ENCODE peak calls at places on chromosomes 3 and 15, in eight cellular contexts. T is neural progenitor cell; Q is IMR-90; I is heart left ventricle; F is uterus; M is colonic mucosa; B is mammary epithelial cell; W is CD4-positive, alpha-beta T cell. A is an unnamed sample.
A peak's percentile ranks its signal among the peaks of the same experiment; 100 is the strongest.

GRCh38 chr3:142973217-142974009 is 9.9 kb upstream of the PAQR9 start:
- DNase-seq in M (no peak), T (no peak), I (peak; percentile 92), B (no peak), F (no peak), W (no peak), Q (no peak), A (no peak)

GRCh38 chr15:92020765-92021164 is 167.3 kb downstream of the SLCO3A1 start:
- DNase-seq in B (peak; percentile 46), T (no peak), I (no peak), M (no peak), F (no peak), W (no peak), Q (peak; percentile 55), A (no peak)

GRCh38 chr3:184040010-184040409 is 8.5 kb downstream of the HTR3D start:
- DNase-seq in T (peak; percentile 39), Q (peak; percentile 47), I (no peak), F (no peak), M (no peak), W (no peak), B (peak; percentile 35), A (no peak)

GRCh38 chr3:57065588-57065987 is 5.1 kb downstream of the SPATA12 start:
- DNase-seq in B (no peak), F (no peak), M (no peak), I (no peak), Q (peak; percentile 19), T (no peak), W (no peak), A (no peak)

GRCh38 chr3:182908471-182908870 is 71.9 kb downstream of the DCUN1D1 start:
- DNase-seq in F (no peak), W (no peak), B (no peak), I (no peak), T (no peak), Q (peak; percentile 85), M (no peak), A (no peak)

GRCh38 chr3:97389883-97390282 is 374.7 kb upstream of the ARL6 start:
- DNase-seq in T (no peak), B (no peak), M (no peak), I (no peak), W (no peak), Q (no peak), F (no peak), A (no peak)

GRCh38 chr3:65144791-65145355 is 457.1 kb upstream of the ADAMTS9 start:
- DNase-seq in F (no peak), Q (peak; percentile 12), W (no peak), I (no peak), B (peak; percentile 70), T (no peak), M (no peak), A (no peak)

GRCh38 chr3:46490338-46491084 is 7.3 kb upstream of the RTP3 start:
- DNase-seq in Q (peak; percentile 58), M (no peak), B (peak; percentile 39), T (no peak), F (no peak), I (no peak), W (no peak), A (no peak)

GRCh38 chr3:196518999-196519737 is 4.0 kb upstream of the SMCO1 start:
- DNase-seq in T (peak; percentile 86), I (peak; percentile 59), M (peak; percentile 64), W (peak; percentile 23), B (peak; percentile 63), Q (peak; percentile 73), F (peak; percentile 25), A (peak; percentile 54)

GRCh38 chr15:74584779-74585178 is 30.9 kb upstream of the CLK3 start:
- DNase-seq in T (peak; percentile 63), M (no peak), W (no peak), Q (no peak), I (no peak), B (no peak), F (no peak), A (no peak)

GRCh38 chr15:75178171-75178937 is 23.3 kb upstream of the C15orf39 start:
- DNase-seq in F (peak; percentile 72), B (no peak), T (peak; percentile 74), M (peak; percentile 54), I (peak; percentile 58), Q (no peak), W (no peak), A (peak; percentile 33)

GRCh38 chr3:69051796-69052566 is at the start of gene TMF1:
- DNase-seq in M (peak; percentile 98), F (peak; percentile 99), W (peak; percentile 94), T (peak; percentile 99), B (peak; percentile 98), I (peak; percentile 98), Q (peak; percentile 99), A (peak; percentile 99)

GRCh38 chr15:61003683-61004299 is 225.3 kb downstream of the RORA start:
- DNase-seq in M (no peak), Q (no peak), I (no peak), W (no peak), B (no peak), F (no peak), T (peak; percentile 73), A (no peak)

GRCh38 chr3:28586325-28586724 is 237.7 kb upstream of the AZI2 start:
- DNase-seq in B (peak; percentile 71), I (no peak), M (no peak), F (no peak), Q (no peak), W (no peak), T (no peak), A (no peak)

GRCh38 chr15:86837631-86838030 is 758.0 kb downstream of the AGBL1 start:
- DNase-seq in Q (no peak), W (no peak), B (no peak), I (no peak), M (no peak), F (no peak), T (no peak), A (no peak)

GRCh38 chr3:3089017-3089416 is 21.2 kb downstream of the IL5RA start:
- DNase-seq in I (no peak), Q (no peak), T (no peak), M (no peak), W (no peak), B (no peak), F (no peak), A (no peak)

GRCh38 chr3:13333236-13333897 is 86.8 kb downstream of the NUP210 start:
- DNase-seq in Q (no peak), F (no peak), T (no peak), I (no peak), W (no peak), M (no peak), B (no peak), A (no peak)
- H3K27ac ChIP-seq in Q (no peak overlapping the region), F (no peak overlapping the region), T (no peak overlapping the region), I (no peak overlapping the region), W (no peak overlapping the region), M (no peak overlapping the region), B (no peak overlapping the region), A (no peak overlapping the region)

GRCh38 chr15:79918278-79918677 is 21.5 kb upstream of the MTHFS start:
- DNase-seq in F (no peak), T (peak; percentile 53), B (no peak), I (no peak), W (no peak), M (no peak), Q (no peak), A (no peak)

GRCh38 chr15:79922512-79923067 is 25.8 kb upstream of the MTHFS start:
- DNase-seq in B (no peak), Q (no peak), T (no peak), W (no peak), I (no peak), F (no peak), M (no peak), A (no peak)

GRCh38 chr15:79916424-79916823 is 19.6 kb upstream of the MTHFS start:
- DNase-seq in T (no peak), B (no peak), I (no peak), M (no peak), W (no peak), Q (no peak), F (no peak), A (no peak)

GRCh38 chr15:79919749-79920511 is 23.1 kb upstream of the MTHFS start:
- DNase-seq in Q (no peak), F (no peak), M (no peak), T (peak; percentile 57), B (no peak), W (no peak), I (no peak), A (no peak)

DNA sequence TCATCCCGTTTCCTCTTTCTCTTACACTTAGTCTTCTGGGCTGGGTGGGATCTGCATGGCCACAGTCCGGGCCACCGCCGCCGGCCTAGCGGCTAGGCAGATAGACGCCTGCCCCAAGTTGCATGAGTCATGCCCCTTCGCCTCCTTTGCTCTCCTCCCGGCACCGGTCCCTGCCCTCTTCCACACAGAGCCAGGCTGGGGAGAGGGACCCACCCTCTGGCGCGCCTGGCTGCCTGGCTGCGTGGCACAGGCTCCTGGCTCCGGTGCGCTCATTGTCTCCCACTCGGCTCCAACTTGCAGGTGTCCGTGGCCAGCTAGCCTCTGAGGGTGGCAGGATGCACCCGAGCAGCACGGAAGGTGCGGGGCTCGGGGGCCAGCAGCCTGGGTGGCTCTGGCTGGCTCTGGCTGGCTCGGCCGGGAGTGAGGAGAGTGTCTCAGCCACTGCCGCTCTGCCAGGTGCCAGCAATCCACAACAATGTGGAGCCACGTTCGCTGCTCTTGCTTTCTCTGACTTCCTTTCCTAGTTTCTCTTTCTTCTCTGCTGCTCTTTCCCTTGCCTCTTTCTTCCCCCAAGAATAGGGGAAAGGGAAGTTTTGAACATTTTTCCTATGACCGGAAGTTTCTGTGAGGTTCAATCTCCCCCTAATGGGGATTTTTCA is 22.4 kb upstream of the MTHFS start:
- DNase-seq in F (no peak), M (no peak), T (peak; percentile 74), B (no peak), W (no peak), Q (no peak), I (no peak), A (no peak)
- H3K9me3 ChIP-seq in F (peaks cover 41% of the 10 kb centered on the region), M (peaks cover 7% of the 10 kb centered on the region), T (no peaks in the 10 kb centered on the region), B (peaks cover 45% of the 10 kb centered on the region), W (peaks cover 78% of the 10 kb centered on the region), Q (peaks cover 45% of the 10 kb centered on the region), I (no peaks in the 10 kb centered on the region), A (peaks cover 29% of the 10 kb centered on the region)

DNA sequence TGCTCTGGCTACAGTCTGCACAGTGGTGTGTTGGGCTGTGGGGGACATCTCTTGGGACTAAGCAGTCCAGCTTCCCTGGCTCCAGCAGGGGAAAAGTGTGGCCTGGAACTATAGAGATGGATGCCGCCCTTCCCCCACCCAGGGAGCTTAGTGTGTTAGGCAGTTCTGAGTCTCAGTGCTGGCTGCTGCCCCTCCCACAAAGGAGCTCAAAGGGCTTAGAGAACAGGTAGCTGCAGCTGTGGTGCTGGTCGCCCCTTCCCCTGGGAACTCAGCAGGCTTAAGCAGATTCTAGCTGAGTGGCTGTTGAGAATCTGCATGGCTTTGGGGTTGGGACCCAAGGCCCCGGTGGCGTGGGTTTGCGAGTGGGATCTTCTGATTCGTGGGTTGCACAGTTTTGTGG is 190.8 kb downstream of the PDCD6IP start:
- DNase-seq in T (peak; percentile 55), I (no peak), Q (no peak), W (no peak), M (no peak), F (no peak), B (no peak), A (no peak)
- TF ChIP-seq CTCF in T (no peak), I (no peak), Q (no peak), W (no peak), M (no peak), F (no peak), B (no peak), A (no peak)

DNA sequence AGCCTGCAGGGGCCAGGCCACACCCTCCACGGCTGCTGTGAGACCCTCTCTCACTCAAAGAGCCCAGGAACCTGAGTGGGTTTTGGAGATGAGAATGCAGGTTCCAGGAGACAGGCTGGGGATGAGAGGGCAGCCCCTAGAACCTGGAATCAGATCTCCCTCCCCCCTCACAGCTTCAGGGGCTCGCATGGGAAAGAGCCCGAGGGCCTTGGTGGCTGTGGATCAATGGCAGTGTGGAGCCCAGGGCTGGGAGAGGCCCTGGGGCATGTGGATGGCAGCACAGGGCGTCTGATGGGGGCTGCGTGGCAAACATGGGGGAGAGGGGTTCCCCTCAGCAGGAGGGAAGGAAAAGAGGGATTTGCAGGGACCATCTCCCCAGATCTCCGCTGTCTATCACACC is 112.8 kb upstream of the RPL32 start:
- DNase-seq in W (no peak), M (no peak), Q (no peak), T (no peak), F (no peak), I (no peak), B (no peak), A (no peak)
- H3K27ac ChIP-seq in W (no peak overlapping the region), M (no peak overlapping the region), Q (no peak overlapping the region), T (no peak overlapping the region), F (peak overlapping the region; percentile 32), I (peak overlapping the region; percentile 82), B (no peak overlapping the region), A (no peak overlapping the region)